ENCODE peak calls at places on chromosomes 16 and 17, in nine cellular contexts. S is astrocyte of the cerebellum, N is tibial artery, W is ovary, Z is right atrium auricular region, M is thoracic aorta, U is HFF-Myc, R is neural crest cell, G is WTC11. O is an unnamed sample.

GRCh38 chr17:63571632-63572310 is 21.5 kb downstream of the DCAF7 start:
- DNase-seq in S (no peak), N (no peak), W (no peak), Z (no peak), M (no peak), U (peak), R (no peak), G (no peak), O (no peak)

GRCh38 chr17:76737676-76738467 is at the start of gene MFSD11:
- DNase-seq in S (peak), N (peak), W (peak), Z (peak), M (peak), U (peak), R (peak), G (peak), O (peak)

GRCh38 chr16:23368469-23368868 is 66.4 kb downstream of the SCNN1B start:
- DNase-seq in S (no peak), N (no peak), W (no peak), Z (no peak), M (no peak), U (no peak), R (no peak), G (no peak), O (no peak)

GRCh38 chr16:58678716-58679115 is 5.9 kb downstream of the SLC38A7 start:
- DNase-seq in S (no peak), N (no peak), W (no peak), Z (no peak), M (no peak), U (no peak), R (no peak), G (no peak), O (no peak)

GRCh38 chr16:3029499-3030127 is 5.8 kb downstream of the THOC6 start:
- DNase-seq in S (no peak), N (no peak), W (no peak), Z (no peak), M (no peak), U (no peak), R (no peak), G (no peak), O (no peak)

GRCh38 chr17:18246880-18247612 is 11.5 kb downstream of the FLII start:
- DNase-seq in S (no peak), N (no peak), W (peak), Z (no peak), M (no peak), U (no peak), R (no peak), G (peak), O (peak)

GRCh38 chr17:61815863-61816523 is 47.3 kb downstream of the BRIP1 start:
- DNase-seq in S (no peak), N (no peak), W (no peak), Z (no peak), M (no peak), U (no peak), R (no peak), G (no peak), O (no peak)

GRCh38 chr17:27990100-27990499 is 52.4 kb upstream of the NLK start:
- DNase-seq in S (no peak), N (no peak), W (no peak), Z (no peak), M (no peak), U (no peak), R (no peak), G (no peak), O (no peak)

GRCh38 chr17:16929757-16930520 is 42.0 kb downstream of the TNFRSF13B start:
- DNase-seq in S (no peak), N (no peak), W (no peak), Z (no peak), M (no peak), U (no peak), R (no peak), G (no peak), O (no peak)

GRCh38 chr17:33647976-33648375 is 354.9 kb upstream of the ASIC2 start:
- DNase-seq in S (no peak), N (no peak), W (no peak), Z (no peak), M (no peak), U (no peak), R (peak), G (no peak), O (peak)

GRCh38 chr17:75672011-75672410 is 4.9 kb downstream of the SAP30BP start:
- DNase-seq in S (no peak), N (no peak), W (no peak), Z (no peak), M (no peak), U (no peak), R (no peak), G (no peak), O (no peak)

GRCh38 chr17:82613283-82614094 is 34.8 kb downstream of the WDR45B start:
- DNase-seq in S (no peak), N (no peak), W (no peak), Z (no peak), M (no peak), U (no peak), R (no peak), G (peak), O (no peak)

GRCh38 chr16:57235128-57236092 is 9.6 kb upstream of the ARL2BP start:
- DNase-seq in S (peak), N (no peak), W (no peak), Z (no peak), M (no peak), U (no peak), R (no peak), G (no peak), O (no peak)

GRCh38 chr17:19332371-19333131 is 30.0 kb downstream of the B9D1 start:
- DNase-seq in S (no peak), N (no peak), W (no peak), Z (no peak), M (no peak), U (no peak), R (no peak), G (no peak), O (no peak)

GRCh38 chr17:50452627-50453300 is 15.9 kb downstream of the CHAD start:
- DNase-seq in S (no peak), N (no peak), W (no peak), Z (no peak), M (no peak), U (no peak), R (no peak), G (no peak), O (no peak)

GRCh38 chr17:17468217-17469010 is 8.4 kb upstream of the MED9 start:
- DNase-seq in S (no peak), N (no peak), W (no peak), Z (no peak), M (no peak), U (no peak), R (no peak), G (no peak), O (no peak)

GRCh38 chr17:8481089-8481488 is 45.4 kb downstream of the NDEL1 start:
- DNase-seq in S (no peak), N (no peak), W (no peak), Z (no peak), M (no peak), U (no peak), R (no peak), G (no peak), O (no peak)

GRCh38 chr17:78497115-78497540 is 80.1 kb downstream of the DNAH17 start:
- DNase-seq in S (peak), N (peak), W (peak), Z (peak), M (no peak), U (peak), R (peak), G (peak), O (peak)

GRCh38 chr17:41492771-41493170 is 3.1 kb upstream of the KRT36 start:
- DNase-seq in S (peak), N (no peak), W (peak), Z (no peak), M (no peak), U (no peak), R (no peak), G (no peak), O (no peak)

GRCh38 chr17:43457362-43457692 is 26.4 kb upstream of the DHX8 start:
- DNase-seq in S (no peak), N (no peak), W (no peak), Z (no peak), M (no peak), U (no peak), R (no peak), G (no peak), O (no peak)

GRCh38 chr16:68802190-68802589 is 41.1 kb upstream of the TANGO6 start:
- DNase-seq in S (no peak), N (no peak), W (no peak), Z (no peak), M (no peak), U (no peak), R (no peak), G (no peak), O (no peak)

GRCh38 chr17:27591986-27592385 is 39.0 kb upstream of the LGALS9 start:
- DNase-seq in S (no peak), N (no peak), W (no peak), Z (no peak), M (no peak), U (no peak), R (no peak), G (no peak), O (no peak)

GRCh38 chr17:5555254-5555653 is 29.1 kb downstream of the NLRP1 start:
- DNase-seq in S (no peak), N (no peak), W (no peak), Z (no peak), M (no peak), U (no peak), R (no peak), G (no peak), O (no peak)

GRCh38 chr16:85437161-85438052 is 175.7 kb upstream of the GSE1 start:
- DNase-seq in S (no peak), N (peak), W (peak), Z (no peak), M (no peak), U (no peak), R (peak), G (no peak), O (no peak)

GRCh38 chr17:63834431-63835166 is 7.1 kb upstream of the FTSJ3 start:
- DNase-seq in S (no peak), N (peak), W (no peak), Z (no peak), M (no peak), U (peak), R (peak), G (peak), O (peak)

GRCh38 chr17:47615766-47616424 is 33.8 kb upstream of the KPNB1 start:
- DNase-seq in S (peak), N (no peak), W (no peak), Z (no peak), M (no peak), U (no peak), R (no peak), G (no peak), O (peak)
- TF ChIP-seq CTCF in S (peak), N (peak), W (peak), Z (peak), M (peak), U (peak), R (peak), G (peak), O (peak)

DNA sequence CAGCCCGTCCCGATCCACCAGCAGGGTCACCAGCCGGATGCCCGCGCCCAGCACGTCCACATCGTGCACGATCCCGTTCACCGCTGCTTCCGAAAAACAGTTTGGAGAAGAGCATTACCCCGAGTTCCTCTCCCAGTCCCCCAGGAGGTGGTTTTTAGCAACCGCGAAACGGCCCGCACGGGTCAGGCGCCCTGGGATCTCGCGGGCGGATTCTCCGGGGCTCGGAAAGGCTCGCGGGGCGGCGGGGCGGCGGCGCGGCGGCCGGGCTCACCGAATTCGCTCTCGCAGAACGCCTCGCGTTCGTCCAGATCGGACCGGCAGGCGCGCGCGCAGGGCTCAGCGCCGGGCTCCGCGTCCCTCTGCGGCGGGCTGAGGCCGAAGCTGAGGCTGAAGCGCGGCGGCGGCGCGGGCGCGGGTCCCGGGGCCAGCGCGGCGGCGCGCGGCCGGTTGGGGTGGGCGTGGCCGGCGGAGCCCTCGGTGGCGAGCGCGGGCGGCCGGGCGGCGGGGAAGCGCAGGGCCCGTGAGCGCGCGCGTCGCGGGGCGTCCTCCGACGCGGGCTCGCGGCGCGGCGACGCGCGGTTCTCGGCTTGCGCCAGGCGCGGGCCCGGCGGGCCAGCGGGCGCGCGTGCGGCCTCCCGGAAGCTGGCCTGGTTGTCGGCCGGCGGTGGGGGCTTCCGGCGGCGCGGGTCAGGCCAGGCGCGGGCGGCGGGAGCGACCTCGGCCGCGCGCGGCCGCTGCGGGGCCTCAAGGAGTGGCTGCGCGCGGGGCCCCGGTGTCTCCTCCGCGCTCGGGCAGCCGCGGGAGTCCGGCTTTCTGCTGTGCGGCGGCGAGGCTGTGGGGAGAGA is 2.9 kb downstream of the C17orf58 start:
- DNase-seq in S (peak), N (peak), W (peak), Z (peak), M (peak), U (no peak), R (peak), G (peak), O (peak)
- TF ChIP-seq CTCF in S (no peak), N (peak), W (no peak), Z (peak), M (no peak), U (no peak), R (no peak), G (no peak), O (no peak)

GRCh38 chr17:30378797-30379302 is at the start of gene CPD:
- DNase-seq in S (peak), N (peak), W (peak), Z (peak), M (peak), U (peak), R (peak), G (peak), O (peak)

GRCh38 chr17:30378191-30378796 is 433 bp upstream of the CPD start:
- DNase-seq in S (no peak), N (no peak), W (peak), Z (no peak), M (no peak), U (no peak), R (peak), G (peak), O (peak)

GRCh38 chr17:30380643-30381419 is 2.1 kb downstream of the CPD start:
- DNase-seq in S (no peak), N (no peak), W (no peak), Z (no peak), M (no peak), U (no peak), R (no peak), G (no peak), O (no peak)

GRCh38 chr17:30380106-30380420 is 1.3 kb downstream of the CPD start:
- DNase-seq in S (no peak), N (no peak), W (no peak), Z (no peak), M (no peak), U (no peak), R (no peak), G (no peak), O (no peak)

GRCh38 chr17:30379303-30380105 is 777 bp downstream of the CPD start:
- DNase-seq in S (no peak), N (peak), W (peak), Z (no peak), M (no peak), U (no peak), R (no peak), G (peak), O (peak)
- TF ChIP-seq CTCF in S (no peak), N (no peak), W (no peak), Z (no peak), M (no peak), U (no peak), R (no peak), G (no peak), O (no peak)

GRCh38 chr16:76639685-76640289 is 362.6 kb downstream of the CNTNAP4 start:
- DNase-seq in S (peak), N (no peak), W (no peak), Z (no peak), M (no peak), U (no peak), R (peak), G (peak), O (peak)
- TF ChIP-seq CTCF in S (peak), N (no peak), W (no peak), Z (peak), M (no peak), U (peak), R (peak), G (no peak), O (peak)

GRCh38 chr17:15432807-15433547 is 34.4 kb downstream of the CDRT4 start:
- DNase-seq in S (no peak), N (no peak), W (no peak), Z (no peak), M (no peak), U (peak), R (no peak), G (no peak), O (no peak)

GRCh38 chr17:15441315-15441714 is 26.1 kb downstream of the CDRT4 start:
- DNase-seq in S (no peak), N (no peak), W (no peak), Z (no peak), M (no peak), U (no peak), R (no peak), G (no peak), O (no peak)

GRCh38 chr17:15431766-15432165 is 35.7 kb downstream of the CDRT4 start:
- DNase-seq in S (no peak), N (no peak), W (no peak), Z (no peak), M (no peak), U (no peak), R (no peak), G (no peak), O (no peak)

GRCh38 chr17:15440347-15440746 is 27.1 kb downstream of the CDRT4 start:
- DNase-seq in S (no peak), N (no peak), W (no peak), Z (no peak), M (no peak), U (no peak), R (no peak), G (no peak), O (no peak)

DNA sequence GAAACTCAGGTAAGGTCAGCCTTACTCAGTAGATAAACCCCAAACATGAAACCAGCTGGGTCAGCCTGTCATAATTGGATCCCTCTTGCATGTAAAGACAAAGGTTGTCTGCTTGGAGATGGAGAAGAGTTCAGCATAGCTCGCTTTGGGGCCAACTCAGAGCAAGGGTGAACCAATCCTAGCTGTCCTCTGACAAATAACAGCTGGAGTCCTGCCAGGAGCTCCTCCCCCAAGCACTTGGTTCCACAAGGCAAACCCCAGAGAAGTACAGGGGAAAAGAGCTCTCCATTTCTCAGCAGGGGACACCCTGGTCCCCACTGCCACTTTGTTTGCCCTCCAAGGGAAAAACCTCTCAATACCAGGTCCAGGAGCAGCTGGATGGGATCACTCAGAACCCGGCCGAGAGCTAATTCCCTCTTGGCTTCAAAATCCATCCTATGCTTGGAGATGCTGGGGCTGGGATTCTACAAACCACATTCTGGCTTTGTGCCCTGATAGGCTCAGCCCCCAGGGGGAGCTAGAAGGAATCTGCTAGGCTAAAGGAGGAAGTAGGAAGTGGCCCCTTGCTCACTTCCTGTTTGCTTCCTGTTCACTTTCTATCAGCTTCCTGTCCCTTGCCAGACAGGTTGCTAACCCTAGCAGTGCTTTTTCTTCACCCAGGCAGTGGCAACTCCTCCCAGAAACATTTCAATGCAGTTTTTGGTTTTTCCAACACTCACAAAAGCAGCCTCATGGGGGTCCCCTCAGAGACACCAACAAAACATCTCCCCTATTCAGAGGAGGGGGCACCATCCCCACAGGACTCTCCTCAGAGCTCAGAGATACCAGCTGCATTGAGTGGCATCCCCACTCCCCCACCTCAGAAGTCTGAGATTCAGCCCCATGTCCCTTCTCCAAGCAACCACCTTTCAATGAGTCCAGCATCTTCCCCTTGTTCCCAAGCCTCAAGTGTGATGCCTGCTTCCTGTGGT is 30.7 kb downstream of the CDRT4 start:
- DNase-seq in S (no peak), N (peak), W (peak), Z (peak), M (no peak), U (peak), R (no peak), G (peak), O (no peak)
- TF ChIP-seq CTCF in S (peak), N (no peak), W (no peak), Z (peak), M (no peak), U (peak), R (peak), G (peak), O (no peak)

GRCh38 chr16:54935411-54936085 is 4.9 kb downstream of the IRX5 start:
- DNase-seq in S (no peak), N (no peak), W (no peak), Z (no peak), M (no peak), U (no peak), R (no peak), G (no peak), O (no peak)

GRCh38 chr16:54937673-54938350 is 7.1 kb downstream of the IRX5 start:
- DNase-seq in S (no peak), N (no peak), W (no peak), Z (no peak), M (no peak), U (no peak), R (peak), G (no peak), O (peak)

GRCh38 chr16:54938351-54939346 is 8.0 kb downstream of the IRX5 start:
- DNase-seq in S (no peak), N (no peak), W (no peak), Z (no peak), M (no peak), U (no peak), R (peak), G (peak), O (peak)

GRCh38 chr16:54936086-54936978 is 5.7 kb downstream of the IRX5 start:
- DNase-seq in S (no peak), N (no peak), W (no peak), Z (no peak), M (no peak), U (no peak), R (peak), G (peak), O (peak)

GRCh38 chr16:54936979-54937672 is 6.5 kb downstream of the IRX5 start:
- DNase-seq in S (peak), N (no peak), W (no peak), Z (no peak), M (no peak), U (no peak), R (peak), G (peak), O (peak)
- TF ChIP-seq CTCF in S (peak), N (peak), W (no peak), Z (peak), M (peak), U (peak), R (peak), G (peak), O (peak)

DNA sequence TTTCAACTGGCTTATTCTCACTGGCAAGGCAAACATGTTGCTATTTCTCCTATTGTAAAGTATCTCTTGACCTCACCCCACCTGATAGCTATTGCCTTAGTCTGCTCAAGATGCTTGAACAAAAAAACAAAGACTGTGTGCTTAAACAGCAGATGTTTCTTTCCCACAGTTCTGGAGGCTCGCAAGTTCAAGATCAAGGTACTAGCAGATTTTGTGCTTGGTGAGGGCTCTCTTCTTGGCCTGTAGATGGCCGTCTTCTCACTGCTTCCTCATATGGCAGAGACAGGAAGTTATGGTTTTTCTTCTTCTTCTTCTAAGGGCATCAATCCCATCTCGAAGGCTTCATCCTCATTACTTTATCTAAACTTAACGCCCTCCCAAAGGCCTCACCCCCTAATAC is 109.7 kb upstream of the CLEC3A start:
- DNase-seq in S (no peak), N (no peak), W (no peak), Z (no peak), M (no peak), U (no peak), R (no peak), G (no peak), O (no peak)
- TF ChIP-seq CTCF in S (no peak), N (no peak), W (no peak), Z (no peak), M (no peak), U (no peak), R (no peak), G (no peak), O (no peak)

O was measured in nephron progenitor cell.